ENCODE peak calls at places on chromosomes 5 and 9, in six cellular contexts. P, A, U, G, C and D are unnamed samples.

GRCh38 chr9:121781143-121781542 is 129.7 kb downstream of the DAB2IP start:
- DNase-seq in G (no peak), P (no peak), C (no peak), U (no peak), A (no peak), D (no peak)

GRCh38 chr9:128369024-128369706 is 2.0 kb upstream of the URM1 start:
- DNase-seq in U (no peak), P (no peak), C (no peak), G (no peak), A (no peak), D (no peak)

GRCh38 chr5:98794001-98794400 is 20.5 kb downstream of the RGMB start:
- DNase-seq in G (no peak), U (no peak), P (no peak), C (no peak), A (no peak), D (no peak)

GRCh38 chr9:78971505-78971904 is 600.3 kb upstream of the TLE4 start:
- DNase-seq in G (no peak), U (no peak), C (no peak), A (no peak), P (no peak), D (no peak)

GRCh38 chr5:60463179-60463868 is 236.6 kb downstream of the DEPDC1B start:
- DNase-seq in G (no peak), A (no peak), P (no peak), U (peak; percentile 25), C (no peak), D (no peak)

GRCh38 chr5:112957970-112958773 is 18.4 kb upstream of the DCP2 start:
- DNase-seq in A (no peak), P (peak; percentile 29), C (peak; percentile 57), U (peak; percentile 88), G (peak; percentile 96), D (no peak)

GRCh38 chr5:64587370-64587769 is 81.6 kb downstream of the RGS7BP start:
- DNase-seq in U (no peak), A (no peak), C (no peak), G (peak; percentile 22), P (no peak), D (no peak)

GRCh38 chr5:174688441-174689354 is 35.7 kb upstream of the MSX2 start:
- DNase-seq in A (no peak), U (no peak), P (no peak), C (no peak), G (no peak), D (no peak)

GRCh38 chr5:125342938-125343401 is 596.5 kb upstream of the ZNF608 start:
- DNase-seq in P (no peak), A (no peak), G (no peak), U (no peak), C (no peak), D (no peak)

GRCh38 chr9:78023003-78023741 is 8.4 kb downstream of the GNAQ start:
- DNase-seq in P (no peak), U (no peak), C (no peak), G (peak; percentile 64), A (no peak), D (peak; percentile 73)

GRCh38 chr5:74993743-74994142 is 58.6 kb downstream of the GCNT4 start:
- DNase-seq in A (no peak), P (no peak), C (no peak), G (no peak), U (no peak), D (no peak)

GRCh38 chr5:74991522-74991921 is 60.8 kb downstream of the GCNT4 start:
- DNase-seq in A (no peak), U (no peak), C (no peak), P (no peak), G (no peak), D (no peak)

GRCh38 chr5:74995931-74996330 is 56.4 kb downstream of the GCNT4 start:
- DNase-seq in C (no peak), A (no peak), U (no peak), P (no peak), G (no peak), D (no peak)

GRCh38 chr5:74992791-74993190 is 59.6 kb downstream of the GCNT4 start:
- DNase-seq in P (no peak), A (no peak), G (no peak), C (no peak), U (no peak), D (no peak)

DNA sequence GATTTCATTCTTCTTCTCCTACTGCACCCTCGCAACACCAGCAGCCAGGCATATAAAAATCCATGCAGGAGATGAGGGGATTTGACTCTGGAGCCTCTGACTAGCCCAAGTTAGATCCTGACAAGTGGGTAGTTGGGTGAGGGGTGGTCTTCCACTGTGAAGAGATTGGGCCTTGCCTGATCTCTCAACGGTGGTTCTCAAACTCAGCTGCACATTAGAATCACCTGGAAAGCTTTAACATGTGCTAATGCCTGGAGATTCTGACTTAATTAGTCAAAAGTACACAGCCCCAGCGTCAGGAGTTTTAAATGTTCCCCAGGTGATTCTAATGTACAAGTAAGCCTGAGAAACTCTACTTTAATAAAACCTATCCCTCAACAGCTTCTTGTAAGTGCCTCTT is 57.6 kb downstream of the GCNT4 start:
- DNase-seq in U (no peak), C (no peak), P (no peak), A (no peak), G (no peak), D (no peak)
- TF ChIP-seq CTCF in U (no peak), C (no peak), P (no peak), A (no peak), G (no peak), D (no peak)

GRCh38 chr5:7018144-7018543 is 304.9 kb downstream of the TENT4A start:
- DNase-seq in P (no peak), C (no peak), A (no peak), U (no peak), G (no peak), D (no peak)
- TF ChIP-seq POLR2AphosphoS5 in P (no peak), C (no peak), A (no peak), U (no peak), G (no peak), D (no peak)

GRCh38 chr5:180799194-180799593 is 3.4 kb downstream of the MGAT1 start:
- DNase-seq in A (no peak), P (peak; percentile 72), G (no peak), C (no peak), U (no peak), D (no peak)
- H3K4me1 ChIP-seq in A (peaks cover 4% of the 10 kb centered on the region), P (peaks cover 48% of the 10 kb centered on the region), G (peaks cover 31% of the 10 kb centered on the region), C (peaks cover 31% of the 10 kb centered on the region), U (peaks cover 17% of the 10 kb centered on the region), D (peaks cover 71% of the 10 kb centered on the region)

GRCh38 chr5:53091304-53091703 is 18.3 kb downstream of the MOCS2 start:
- DNase-seq in G (peak; percentile 62), A (no peak), C (no peak), U (no peak), P (no peak), D (no peak)
- TF ChIP-seq CTCF in G (no peak), A (no peak), C (no peak), U (no peak), P (no peak), D (no peak)

GRCh38 chr9:130023147-130023787 is 19.7 kb downstream of the FNBP1 start:
- DNase-seq in C (peak; percentile 88), P (no peak), A (no peak), G (no peak), U (no peak), D (no peak)

GRCh38 chr9:130026583-130027427 is 16.2 kb downstream of the FNBP1 start:
- DNase-seq in P (no peak), A (no peak), U (no peak), C (no peak), G (no peak), D (no peak)

GRCh38 chr9:130022566-130023146 is 20.3 kb downstream of the FNBP1 start:
- DNase-seq in G (no peak), U (no peak), A (no peak), P (no peak), C (no peak), D (no peak)

GRCh38 chr9:130024597-130024994 is 18.4 kb downstream of the FNBP1 start:
- DNase-seq in G (no peak), A (no peak), C (no peak), U (peak; percentile 29), P (no peak), D (no peak)

GRCh38 chr9:130023994-130024596 is 18.9 kb downstream of the FNBP1 start:
- DNase-seq in U (no peak), P (no peak), C (no peak), G (no peak), A (no peak), D (no peak)
- TF ChIP-seq POLR2AphosphoS5 in U (no peak), P (no peak), C (peak; percentile 11), G (no peak), A (no peak), D (no peak)

DNA sequence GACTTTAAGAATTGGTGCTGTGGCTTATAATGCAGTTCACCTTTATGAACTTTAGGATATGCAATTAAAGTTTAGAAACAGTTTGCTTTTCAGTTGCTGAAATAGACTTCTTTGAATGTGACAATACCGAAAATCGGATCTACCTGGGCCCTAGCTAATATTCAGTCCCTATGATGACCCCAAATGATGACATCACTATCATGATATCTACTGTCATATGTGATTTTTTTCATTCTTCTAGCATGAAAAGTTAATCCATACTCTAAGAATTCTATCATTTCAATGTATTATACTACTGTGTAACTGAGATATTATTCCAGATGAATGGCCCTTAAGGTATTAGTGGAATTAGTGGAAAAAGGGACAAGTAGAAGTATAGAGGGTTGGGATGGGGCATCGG is 487.2 kb upstream of the TUSC1 start:
- DNase-seq in G (no peak), U (no peak), C (no peak), P (no peak), A (no peak), D (no peak)
- H3K4me1 ChIP-seq in G (no peaks in the 10 kb centered on the region), U (no peaks in the 10 kb centered on the region), C (no peaks in the 10 kb centered on the region), P (no peaks in the 10 kb centered on the region), A (no peaks in the 10 kb centered on the region), D (no peaks in the 10 kb centered on the region)

GRCh38 chr5:141208478-141208877 is at the start of gene PCDHB12:
- DNase-seq in U (no peak), G (peak; percentile 24), C (no peak), P (no peak), A (no peak), D (no peak)
- TF ChIP-seq CTCF in U (no peak), G (no peak), C (no peak), P (no peak), A (no peak), D (no peak)